ENCODE peak calls at places on chromosomes 5 and 9, in seven cellular contexts. W, H, I, J, T, D and P are unnamed samples.

GRCh38 chr9:6128030-6128429 is 87.6 kb upstream of the IL33 start:
- DNase-seq in W (no peak), H (no peak), I (no peak), J (no peak), T (no peak), D (no peak), P (no peak)

GRCh38 chr9:88804289-88804596 is 187.0 kb upstream of the S1PR3 start:
- DNase-seq in W (no peak), H (no peak), I (no peak), J (no peak), T (no peak), D (no peak), P (no peak)

GRCh38 chr5:56977034-56977433 is 25.1 kb upstream of the MIER3 start:
- DNase-seq in W (no peak), H (no peak), I (peak; percentile 33), J (no peak), T (no peak), D (no peak), P (no peak)

GRCh38 chr5:15929616-15930303 is 249.8 kb downstream of the MARCHF11 start:
- DNase-seq in W (no peak), H (no peak), I (no peak), J (no peak), T (peak; percentile 37), D (no peak), P (no peak)

GRCh38 chr5:6484899-6485298 is 36.2 kb downstream of the UBE2QL1 start:
- DNase-seq in W (no peak), H (no peak), I (no peak), J (peak; percentile 9), T (no peak), D (no peak), P (no peak)

GRCh38 chr5:89313044-89313443 is 430.1 kb upstream of the MEF2C start:
- DNase-seq in W (no peak), H (no peak), I (no peak), J (no peak), T (no peak), D (no peak), P (no peak)

GRCh38 chr5:61342066-61342465 is 10.0 kb downstream of the ZSWIM6 start:
- DNase-seq in W (no peak), H (no peak), I (no peak), J (no peak), T (no peak), D (no peak), P (no peak)

GRCh38 chr9:121754655-121755436 is 103.4 kb downstream of the DAB2IP start:
- DNase-seq in W (no peak), H (no peak), I (no peak), J (no peak), T (no peak), D (no peak), P (no peak)

GRCh38 chr9:79652598-79652997 is 80.8 kb downstream of the TLE4 start:
- DNase-seq in W (no peak), H (no peak), I (no peak), J (no peak), T (no peak), D (no peak), P (no peak)

GRCh38 chr5:168177831-168178450 is 113.5 kb upstream of the WWC1 start:
- DNase-seq in W (no peak), H (no peak), I (no peak), J (no peak), T (no peak), D (no peak), P (no peak)

GRCh38 chr9:90882991-90883600 is 81.5 kb downstream of the SYK start:
- DNase-seq in W (no peak), H (no peak), I (no peak), J (no peak), T (no peak), D (no peak), P (no peak)

GRCh38 chr9:70257991-70258691 is 637 bp upstream of the SMC5 start:
- DNase-seq in W (peak; percentile 45), H (peak; percentile 85), I (peak; percentile 85), J (peak; percentile 80), T (no peak), D (no peak), P (peak; percentile 44)

GRCh38 chr5:115838885-115839518 is 2.4 kb downstream of the ATG12 start:
- DNase-seq in W (no peak), H (peak; percentile 8), I (no peak), J (no peak), T (no peak), D (peak; percentile 53), P (no peak)

GRCh38 chr9:133426011-133426410 is 3.8 kb downstream of the ADAMTS13 start:
- DNase-seq in W (no peak), H (peak; percentile 37), I (no peak), J (peak; percentile 77), T (no peak), D (no peak), P (no peak)

GRCh38 chr5:35963381-35963843 is 25.0 kb upstream of the CAPSL start:
- DNase-seq in W (no peak), H (peak; percentile 11), I (no peak), J (no peak), T (no peak), D (no peak), P (no peak)

DNA sequence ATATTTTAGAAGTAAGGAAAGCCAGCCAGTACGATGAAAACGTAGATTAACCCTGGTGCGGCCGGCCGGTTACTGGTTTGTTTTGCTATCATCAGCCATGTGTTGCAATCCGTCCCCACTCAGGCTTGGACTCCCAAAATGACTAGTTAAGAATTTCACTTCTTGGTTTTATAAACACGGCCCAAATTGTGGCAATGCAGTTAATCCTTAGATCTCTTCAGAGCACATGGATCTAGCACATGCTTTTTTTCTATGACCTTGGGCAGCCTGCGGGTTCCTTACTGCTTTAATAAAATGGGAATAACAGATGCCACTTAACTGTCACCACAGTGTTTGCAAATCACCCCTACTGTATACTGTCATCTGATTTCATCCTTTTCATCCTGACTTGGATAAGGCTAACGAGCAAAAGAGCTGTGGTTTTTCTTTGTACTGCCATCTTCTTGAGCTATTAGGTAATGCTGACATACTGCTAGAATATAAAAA is 1.5 kb downstream of the NDFIP1 start:
- DNase-seq in W (peak; percentile 38), H (peak; percentile 19), I (peak; percentile 46), J (no peak), T (no peak), D (peak; percentile 17), P (peak; percentile 39)
- TF ChIP-seq POLR2A in W (no peak), H (peak; percentile 15), I (no peak), J (no peak), T (no peak), D (no peak), P (no peak)

DNA sequence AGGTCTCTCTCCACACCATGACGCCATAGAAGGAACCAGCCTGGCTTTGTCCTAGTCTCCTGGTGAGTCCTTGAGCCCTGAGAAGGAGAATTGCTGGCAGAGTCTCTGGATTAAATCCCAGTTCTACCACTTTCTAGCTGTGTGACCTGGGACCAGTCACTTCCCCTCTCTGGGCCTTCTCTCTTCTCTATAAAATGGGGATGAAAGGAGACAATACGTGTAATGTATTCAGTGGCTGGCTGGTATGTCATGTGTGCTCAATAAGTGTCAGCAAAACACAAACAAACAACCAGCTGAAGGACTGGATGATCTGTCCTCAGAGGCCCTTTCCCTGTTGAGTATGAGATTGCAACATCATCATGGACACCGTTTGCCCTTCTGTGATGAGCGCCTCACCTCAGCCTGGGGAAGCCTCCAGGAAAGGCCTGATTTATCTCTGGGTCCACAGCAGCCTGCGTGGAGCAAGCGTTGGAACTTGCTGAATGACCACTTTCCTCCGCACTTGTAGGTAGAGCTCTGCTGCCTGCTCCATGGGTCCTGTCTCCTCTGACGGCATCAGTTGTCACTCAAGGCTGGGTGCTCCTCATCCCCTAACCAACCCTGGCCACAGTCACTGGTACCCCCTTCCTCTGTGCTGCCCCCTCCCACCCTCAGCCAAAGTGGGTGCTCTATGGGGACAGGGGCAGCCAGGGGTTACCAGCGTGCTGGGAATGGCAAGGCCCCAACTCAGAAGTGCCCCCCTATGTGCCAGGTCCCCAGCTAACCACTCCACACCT is 3.6 kb upstream of the NR5A1 start:
- DNase-seq in W (no peak), H (no peak), I (no peak), J (no peak), T (no peak), D (no peak), P (no peak)
- TF ChIP-seq EP300 in W (no peak), H (no peak), I (no peak), J (no peak), T (no peak), D (no peak), P (no peak)

DNA sequence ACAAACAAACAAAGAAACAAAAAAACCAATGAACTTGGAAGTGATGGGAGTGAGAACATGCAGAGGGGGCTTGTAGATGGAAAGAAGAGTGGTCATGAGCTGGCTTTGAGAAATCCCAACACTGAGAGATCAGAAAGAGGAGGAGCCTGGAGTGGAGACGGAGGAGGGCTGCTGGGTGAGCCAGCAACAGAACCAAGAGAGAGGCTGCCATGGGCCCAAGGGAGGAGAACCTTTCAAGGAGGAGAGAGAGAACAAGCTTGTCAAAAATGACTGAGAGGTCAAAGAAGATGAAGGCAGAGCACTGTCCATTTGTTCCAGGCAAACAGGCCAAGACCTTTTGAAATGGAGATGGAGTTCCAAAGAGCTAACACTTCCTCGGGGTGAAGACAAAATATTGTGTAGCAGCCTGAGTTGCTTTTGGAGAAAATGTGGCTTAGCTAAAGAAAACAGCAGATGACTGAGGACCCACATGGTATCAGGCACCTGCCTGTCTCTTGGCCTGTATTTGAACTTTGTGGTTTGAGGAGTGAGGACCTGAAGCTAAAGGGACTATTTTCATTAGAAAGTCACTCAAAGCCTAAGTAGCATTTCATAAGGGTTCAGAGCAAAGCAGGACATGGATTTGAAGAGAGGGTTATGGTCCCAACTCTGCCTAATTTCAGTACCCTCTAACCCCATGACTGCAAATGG is 13.1 kb downstream of the NSG2 start:
- DNase-seq in W (no peak), H (no peak), I (no peak), J (no peak), T (peak; percentile 66), D (no peak), P (no peak)
- H3K27ac ChIP-seq in W (no peak overlapping the region), H (no peak overlapping the region), I (no peak overlapping the region), J (no peak overlapping the region), T (no peak overlapping the region), D (no peak overlapping the region), P (no peak overlapping the region)

GRCh38 chr9:36487482-36488321 is 85.0 kb upstream of the MELK start:
- DNase-seq in W (peak; percentile 66), H (peak; percentile 94), I (peak; percentile 94), J (peak; percentile 93), T (peak; percentile 92), D (peak; percentile 63), P (peak; percentile 94)

GRCh38 chr9:36488322-36488838 is 84.3 kb upstream of the MELK start:
- DNase-seq in W (no peak), H (no peak), I (peak; percentile 23), J (no peak), T (peak; percentile 93), D (no peak), P (peak; percentile 50)

GRCh38 chr9:36485647-36486453 is 85.8 kb upstream of the RNF38 start:
- DNase-seq in W (no peak), H (peak; percentile 26), I (peak; percentile 32), J (no peak), T (no peak), D (no peak), P (no peak)

GRCh38 chr9:36486933-36487481 is 85.7 kb upstream of the MELK start:
- DNase-seq in W (no peak), H (peak; percentile 51), I (peak; percentile 60), J (peak; percentile 36), T (no peak), D (no peak), P (peak; percentile 73)

DNA sequence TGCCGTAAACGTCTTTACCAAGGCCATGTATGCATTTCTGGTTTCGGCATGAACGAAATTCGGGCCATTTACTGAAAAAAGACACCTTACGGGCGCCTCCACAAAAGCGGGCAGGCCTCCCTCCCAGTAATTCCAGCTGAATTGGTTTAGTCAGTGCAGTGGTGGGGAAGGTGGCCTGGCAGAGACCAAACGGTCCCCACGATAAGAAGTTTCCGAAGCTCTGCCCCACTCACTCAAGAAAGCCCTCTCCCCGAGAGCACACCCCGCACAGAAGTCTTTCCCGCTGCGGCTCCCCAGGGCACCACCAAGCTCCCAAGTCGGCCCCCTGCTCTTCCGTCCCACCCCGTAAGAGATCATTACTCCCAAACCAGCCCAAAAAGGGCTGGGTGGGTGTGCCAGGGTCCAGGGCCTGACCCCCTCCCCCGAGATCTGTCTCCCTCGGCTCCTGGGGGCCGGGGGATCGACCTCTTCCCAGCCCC is 86.2 kb upstream of the MELK start:
- DNase-seq in W (no peak), H (peak; percentile 15), I (peak; percentile 23), J (no peak), T (no peak), D (no peak), P (no peak)
- TF ChIP-seq POLR2A in W (no peak), H (no peak), I (no peak), J (no peak), T (no peak), D (no peak), P (no peak)